ENCODE peak calls at places on chromosomes 3 and 15, in eight cellular contexts. One of them, this sample, is unnamed.

GRCh38 chr3:60366491-60366890 is 884.8 kb downstream of the FHIT start:
- DNase-seq in HTR-8/SVneo: no peak
- DNase-seq in activated CD8-positive, alpha-beta memory T cell treated with anti-CD3 and anti-CD28 coated beads, Interleukin-2, amount 50 U/mL, for 4 hours: no peak
- DNase-seq in CD8-positive, alpha-beta T cell: no peak
- DNase-seq in EH: no peak
- DNase-seq in T1000: no peak
- DNase-seq in sciatic nerve: no peak
- DNase-seq in mesenteric fat pad: no peak
- DNase-seq in this sample: no peak

GRCh38 chr15:101250931-101251829 is 668 bp downstream of the CHSY1 start:
- DNase-seq in EH: peak; percentile 58
- DNase-seq in mesenteric fat pad: no peak
- DNase-seq in activated CD8-positive, alpha-beta memory T cell treated with anti-CD3 and anti-CD28 coated beads, Interleukin-2, amount 50 U/mL, for 4 hours: peak; percentile 32
- DNase-seq in CD8-positive, alpha-beta T cell: no peak
- DNase-seq in HTR-8/SVneo: no peak
- DNase-seq in sciatic nerve: no peak
- DNase-seq in T1000: no peak
- DNase-seq in this sample: peak; percentile 61

GRCh38 chr15:94306700-94307650 is 75.6 kb downstream of the MCTP2 start:
- DNase-seq in sciatic nerve: no peak
- DNase-seq in HTR-8/SVneo: peak; percentile 13
- DNase-seq in T1000: no peak
- DNase-seq in CD8-positive, alpha-beta T cell: peak; percentile 48
- DNase-seq in activated CD8-positive, alpha-beta memory T cell treated with anti-CD3 and anti-CD28 coated beads, Interleukin-2, amount 50 U/mL, for 4 hours: no peak
- DNase-seq in EH: peak; percentile 38
- DNase-seq in mesenteric fat pad: no peak
- DNase-seq in this sample: no peak

GRCh38 chr3:192395506-192395905 is 331.8 kb downstream of the FGF12 start:
- DNase-seq in EH: no peak
- DNase-seq in mesenteric fat pad: no peak
- DNase-seq in activated CD8-positive, alpha-beta memory T cell treated with anti-CD3 and anti-CD28 coated beads, Interleukin-2, amount 50 U/mL, for 4 hours: no peak
- DNase-seq in CD8-positive, alpha-beta T cell: no peak
- DNase-seq in T1000: no peak
- DNase-seq in HTR-8/SVneo: no peak
- DNase-seq in sciatic nerve: no peak
- DNase-seq in this sample: no peak

GRCh38 chr3:108345492-108346205 is 49.3 kb downstream of the HHLA2 start:
- DNase-seq in T1000: no peak
- DNase-seq in mesenteric fat pad: no peak
- DNase-seq in activated CD8-positive, alpha-beta memory T cell treated with anti-CD3 and anti-CD28 coated beads, Interleukin-2, amount 50 U/mL, for 4 hours: no peak
- DNase-seq in sciatic nerve: no peak
- DNase-seq in EH: no peak
- DNase-seq in CD8-positive, alpha-beta T cell: no peak
- DNase-seq in HTR-8/SVneo: no peak
- DNase-seq in this sample: no peak

GRCh38 chr3:61687206-61687605 is 125.8 kb downstream of the PTPRG start:
- DNase-seq in EH: no peak
- DNase-seq in sciatic nerve: no peak
- DNase-seq in CD8-positive, alpha-beta T cell: no peak
- DNase-seq in activated CD8-positive, alpha-beta memory T cell treated with anti-CD3 and anti-CD28 coated beads, Interleukin-2, amount 50 U/mL, for 4 hours: no peak
- DNase-seq in T1000: no peak
- DNase-seq in HTR-8/SVneo: no peak
- DNase-seq in mesenteric fat pad: no peak
- DNase-seq in this sample: no peak

GRCh38 chr3:15796771-15797599 is 794 bp downstream of the ANKRD28 start:
- DNase-seq in HTR-8/SVneo: peak; percentile 18
- DNase-seq in activated CD8-positive, alpha-beta memory T cell treated with anti-CD3 and anti-CD28 coated beads, Interleukin-2, amount 50 U/mL, for 4 hours: no peak
- DNase-seq in CD8-positive, alpha-beta T cell: no peak
- DNase-seq in EH: peak; percentile 74
- DNase-seq in mesenteric fat pad: no peak
- DNase-seq in sciatic nerve: no peak
- DNase-seq in T1000: peak; percentile 24
- DNase-seq in this sample: peak; percentile 61

GRCh38 chr15:39427705-39428104 is 153.2 kb upstream of the THBS1 start:
- DNase-seq in mesenteric fat pad: no peak
- DNase-seq in CD8-positive, alpha-beta T cell: no peak
- DNase-seq in T1000: no peak
- DNase-seq in activated CD8-positive, alpha-beta memory T cell treated with anti-CD3 and anti-CD28 coated beads, Interleukin-2, amount 50 U/mL, for 4 hours: no peak
- DNase-seq in HTR-8/SVneo: no peak
- DNase-seq in sciatic nerve: no peak
- DNase-seq in EH: no peak
- DNase-seq in this sample: no peak

GRCh38 chr3:39088889-39089288 is 18.5 kb downstream of the GORASP1 start:
- DNase-seq in sciatic nerve: no peak
- DNase-seq in CD8-positive, alpha-beta T cell: no peak
- DNase-seq in T1000: no peak
- DNase-seq in mesenteric fat pad: no peak
- DNase-seq in EH: peak; percentile 21
- DNase-seq in activated CD8-positive, alpha-beta memory T cell treated with anti-CD3 and anti-CD28 coated beads, Interleukin-2, amount 50 U/mL, for 4 hours: no peak
- DNase-seq in HTR-8/SVneo: no peak
- DNase-seq in this sample: no peak

GRCh38 chr3:53114011-53114400 is 16.2 kb downstream of the RFT1 start:
- DNase-seq in EH: peak; percentile 81
- DNase-seq in mesenteric fat pad: peak; percentile 86
- DNase-seq in HTR-8/SVneo: peak; percentile 89
- DNase-seq in activated CD8-positive, alpha-beta memory T cell treated with anti-CD3 and anti-CD28 coated beads, Interleukin-2, amount 50 U/mL, for 4 hours: peak; percentile 81
- DNase-seq in CD8-positive, alpha-beta T cell: peak; percentile 77
- DNase-seq in T1000: peak; percentile 66
- DNase-seq in sciatic nerve: peak; percentile 91
- DNase-seq in this sample: peak; percentile 35

GRCh38 chr3:79202471-79203143 is 565.2 kb downstream of the ROBO1 start:
- DNase-seq in activated CD8-positive, alpha-beta memory T cell treated with anti-CD3 and anti-CD28 coated beads, Interleukin-2, amount 50 U/mL, for 4 hours: no peak
- DNase-seq in EH: peak; percentile 1
- DNase-seq in HTR-8/SVneo: no peak
- DNase-seq in CD8-positive, alpha-beta T cell: no peak
- DNase-seq in sciatic nerve: no peak
- DNase-seq in T1000: no peak
- DNase-seq in mesenteric fat pad: no peak
- DNase-seq in this sample: no peak

GRCh38 chr15:80585544-80586018 is 109.5 kb upstream of the ABHD17C start:
- DNase-seq in CD8-positive, alpha-beta T cell: no peak
- DNase-seq in sciatic nerve: no peak
- DNase-seq in T1000: no peak
- DNase-seq in activated CD8-positive, alpha-beta memory T cell treated with anti-CD3 and anti-CD28 coated beads, Interleukin-2, amount 50 U/mL, for 4 hours: no peak
- DNase-seq in mesenteric fat pad: no peak
- DNase-seq in HTR-8/SVneo: no peak
- DNase-seq in EH: no peak
- DNase-seq in this sample: peak; percentile 6

GRCh38 chr15:73599934-73600333 is 33.3 kb downstream of the NPTN start:
- DNase-seq in mesenteric fat pad: no peak
- DNase-seq in sciatic nerve: no peak
- DNase-seq in T1000: no peak
- DNase-seq in HTR-8/SVneo: peak; percentile 13
- DNase-seq in EH: peak; percentile 46
- DNase-seq in CD8-positive, alpha-beta T cell: no peak
- DNase-seq in activated CD8-positive, alpha-beta memory T cell treated with anti-CD3 and anti-CD28 coated beads, Interleukin-2, amount 50 U/mL, for 4 hours: no peak
- DNase-seq in this sample: no peak

GRCh38 chr3:100912976-100913375 is 80.2 kb downstream of the ABI3BP start:
- DNase-seq in EH: no peak
- DNase-seq in sciatic nerve: no peak
- DNase-seq in HTR-8/SVneo: no peak
- DNase-seq in CD8-positive, alpha-beta T cell: no peak
- DNase-seq in T1000: no peak
- DNase-seq in activated CD8-positive, alpha-beta memory T cell treated with anti-CD3 and anti-CD28 coated beads, Interleukin-2, amount 50 U/mL, for 4 hours: no peak
- DNase-seq in mesenteric fat pad: no peak
- DNase-seq in this sample: no peak

GRCh38 chr15:77239892-77240608 is 169.1 kb upstream of the TSPAN3 start:
- DNase-seq in CD8-positive, alpha-beta T cell: no peak
- DNase-seq in mesenteric fat pad: no peak
- DNase-seq in EH: peak; percentile 66
- DNase-seq in HTR-8/SVneo: no peak
- DNase-seq in T1000: no peak
- DNase-seq in activated CD8-positive, alpha-beta memory T cell treated with anti-CD3 and anti-CD28 coated beads, Interleukin-2, amount 50 U/mL, for 4 hours: no peak
- DNase-seq in sciatic nerve: no peak
- DNase-seq in this sample: no peak

GRCh38 chr3:87145553-87145952 is 81.6 kb upstream of the CHMP2B start:
- DNase-seq in activated CD8-positive, alpha-beta memory T cell treated with anti-CD3 and anti-CD28 coated beads, Interleukin-2, amount 50 U/mL, for 4 hours: no peak
- DNase-seq in sciatic nerve: no peak
- DNase-seq in CD8-positive, alpha-beta T cell: no peak
- DNase-seq in mesenteric fat pad: no peak
- DNase-seq in EH: peak; percentile 54
- DNase-seq in HTR-8/SVneo: no peak
- DNase-seq in T1000: no peak
- DNase-seq in this sample: no peak

GRCh38 chr15:76057332-76058000 is 2.3 kb upstream of the TMEM266 start:
- DNase-seq in HTR-8/SVneo: peak; percentile 35
- DNase-seq in CD8-positive, alpha-beta T cell: no peak
- DNase-seq in activated CD8-positive, alpha-beta memory T cell treated with anti-CD3 and anti-CD28 coated beads, Interleukin-2, amount 50 U/mL, for 4 hours: peak; percentile 38
- DNase-seq in sciatic nerve: no peak
- DNase-seq in EH: peak; percentile 46
- DNase-seq in T1000: no peak
- DNase-seq in mesenteric fat pad: no peak
- DNase-seq in this sample: peak; percentile 25

GRCh38 chr15:46441294-46442062 is 806.6 kb downstream of the SQOR start:
- DNase-seq in T1000: no peak
- DNase-seq in EH: peak; percentile 85
- DNase-seq in sciatic nerve: no peak
- DNase-seq in activated CD8-positive, alpha-beta memory T cell treated with anti-CD3 and anti-CD28 coated beads, Interleukin-2, amount 50 U/mL, for 4 hours: no peak
- DNase-seq in CD8-positive, alpha-beta T cell: no peak
- DNase-seq in mesenteric fat pad: no peak
- DNase-seq in HTR-8/SVneo: peak; percentile 29
- DNase-seq in this sample: no peak

GRCh38 chr3:177830411-177830849 is 633.1 kb upstream of the TBL1XR1 start:
- DNase-seq in mesenteric fat pad: no peak
- DNase-seq in CD8-positive, alpha-beta T cell: no peak
- DNase-seq in T1000: no peak
- DNase-seq in EH: peak; percentile 82
- DNase-seq in activated CD8-positive, alpha-beta memory T cell treated with anti-CD3 and anti-CD28 coated beads, Interleukin-2, amount 50 U/mL, for 4 hours: no peak
- DNase-seq in sciatic nerve: no peak
- DNase-seq in HTR-8/SVneo: no peak
- DNase-seq in this sample: no peak

GRCh38 chr15:40388941-40389823 is 6.7 kb downstream of the KNSTRN start:
- DNase-seq in CD8-positive, alpha-beta T cell: no peak
- DNase-seq in HTR-8/SVneo: no peak
- DNase-seq in sciatic nerve: no peak
- DNase-seq in mesenteric fat pad: no peak
- DNase-seq in EH: no peak
- DNase-seq in activated CD8-positive, alpha-beta memory T cell treated with anti-CD3 and anti-CD28 coated beads, Interleukin-2, amount 50 U/mL, for 4 hours: no peak
- DNase-seq in T1000: no peak
- DNase-seq in this sample: no peak

GRCh38 chr3:39317571-39318169 is 11.8 kb upstream of the CCR8 start:
- DNase-seq in HTR-8/SVneo: no peak
- DNase-seq in CD8-positive, alpha-beta T cell: no peak
- DNase-seq in T1000: no peak
- DNase-seq in EH: no peak
- DNase-seq in mesenteric fat pad: no peak
- DNase-seq in activated CD8-positive, alpha-beta memory T cell treated with anti-CD3 and anti-CD28 coated beads, Interleukin-2, amount 50 U/mL, for 4 hours: no peak
- DNase-seq in sciatic nerve: no peak
- DNase-seq in this sample: no peak